ENCODE peak calls at places on chromosomes 7 and 10, in four cellular contexts. One of them, this sample, is unnamed.
A peak's percentile ranks its signal among the peaks of the same experiment; 100 is the strongest.

GRCh38 chr7:148337166-148337565 is 253.4 kb upstream of the C7orf33 start:
- DNase-seq in stimulated activated CD4-positive, alpha-beta T cell treated with anti-CD3 and anti-CD28 coated beads, TNF-alpha, amount 100 ng/mL, for 4 hours: no peak
- DNase-seq in heart left ventricle: no peak
- DNase-seq in AG20443: no peak
- DNase-seq in this sample: no peak

GRCh38 chr10:15267496-15267895 is 99.0 kb upstream of the NMT2 start:
- DNase-seq in heart left ventricle: no peak
- DNase-seq in stimulated activated CD4-positive, alpha-beta T cell treated with anti-CD3 and anti-CD28 coated beads, TNF-alpha, amount 100 ng/mL, for 4 hours: no peak
- DNase-seq in AG20443: no peak
- DNase-seq in this sample: no peak

GRCh38 chr10:191703-192518 is 56.7 kb downstream of the ZMYND11 start:
- DNase-seq in heart left ventricle: no peak
- DNase-seq in AG20443: peak; percentile 71
- DNase-seq in stimulated activated CD4-positive, alpha-beta T cell treated with anti-CD3 and anti-CD28 coated beads, TNF-alpha, amount 100 ng/mL, for 4 hours: no peak
- DNase-seq in this sample: no peak

GRCh38 chr7:42167914-42168236 is 69.1 kb downstream of the GLI3 start:
- DNase-seq in AG20443: no peak
- DNase-seq in heart left ventricle: no peak
- DNase-seq in stimulated activated CD4-positive, alpha-beta T cell treated with anti-CD3 and anti-CD28 coated beads, TNF-alpha, amount 100 ng/mL, for 4 hours: no peak
- DNase-seq in this sample: no peak

GRCh38 chr10:62373995-62374861 is at the start of gene ZNF365:
- DNase-seq in heart left ventricle: peak; percentile 34
- DNase-seq in stimulated activated CD4-positive, alpha-beta T cell treated with anti-CD3 and anti-CD28 coated beads, TNF-alpha, amount 100 ng/mL, for 4 hours: no peak
- DNase-seq in AG20443: peak; percentile 66
- DNase-seq in this sample: peak; percentile 35

GRCh38 chr7:40541336-40541735 is 406.5 kb downstream of the SUGCT start:
- DNase-seq in stimulated activated CD4-positive, alpha-beta T cell treated with anti-CD3 and anti-CD28 coated beads, TNF-alpha, amount 100 ng/mL, for 4 hours: no peak
- DNase-seq in heart left ventricle: no peak
- DNase-seq in AG20443: peak; percentile 40
- DNase-seq in this sample: no peak

GRCh38 chr7:122748195-122748594 is 45.5 kb upstream of the RNF148 start:
- DNase-seq in heart left ventricle: no peak
- DNase-seq in AG20443: no peak
- DNase-seq in stimulated activated CD4-positive, alpha-beta T cell treated with anti-CD3 and anti-CD28 coated beads, TNF-alpha, amount 100 ng/mL, for 4 hours: no peak
- DNase-seq in this sample: no peak

GRCh38 chr7:131110294-131111080 is 217.2 kb upstream of the MKLN1 start:
- DNase-seq in stimulated activated CD4-positive, alpha-beta T cell treated with anti-CD3 and anti-CD28 coated beads, TNF-alpha, amount 100 ng/mL, for 4 hours: no peak
- DNase-seq in AG20443: peak; percentile 49
- DNase-seq in heart left ventricle: peak; percentile 39
- DNase-seq in this sample: no peak

GRCh38 chr7:103637080-103637479 is 191.1 kb upstream of the SLC26A5 start:
- DNase-seq in stimulated activated CD4-positive, alpha-beta T cell treated with anti-CD3 and anti-CD28 coated beads, TNF-alpha, amount 100 ng/mL, for 4 hours: no peak
- DNase-seq in AG20443: peak; percentile 48
- DNase-seq in heart left ventricle: no peak
- DNase-seq in this sample: no peak

GRCh38 chr10:21724695-21725371 is 190.8 kb downstream of the MLLT10 start:
- DNase-seq in heart left ventricle: peak; percentile 94
- DNase-seq in AG20443: peak; percentile 87
- DNase-seq in stimulated activated CD4-positive, alpha-beta T cell treated with anti-CD3 and anti-CD28 coated beads, TNF-alpha, amount 100 ng/mL, for 4 hours: no peak
- DNase-seq in this sample: no peak

GRCh38 chr7:135979674-135980660 is 2.8 kb upstream of the MTPN start:
- DNase-seq in AG20443: no peak
- DNase-seq in heart left ventricle: no peak
- DNase-seq in stimulated activated CD4-positive, alpha-beta T cell treated with anti-CD3 and anti-CD28 coated beads, TNF-alpha, amount 100 ng/mL, for 4 hours: no peak
- DNase-seq in this sample: no peak

GRCh38 chr10:77866598-77866997 is 60.0 kb downstream of the DLG5 start:
- DNase-seq in heart left ventricle: no peak
- DNase-seq in stimulated activated CD4-positive, alpha-beta T cell treated with anti-CD3 and anti-CD28 coated beads, TNF-alpha, amount 100 ng/mL, for 4 hours: no peak
- DNase-seq in AG20443: no peak
- DNase-seq in this sample: no peak

GRCh38 chr7:77794000-77794399 is 4.2 kb downstream of the TMEM60 start:
- DNase-seq in AG20443: no peak
- DNase-seq in heart left ventricle: no peak
- DNase-seq in stimulated activated CD4-positive, alpha-beta T cell treated with anti-CD3 and anti-CD28 coated beads, TNF-alpha, amount 100 ng/mL, for 4 hours: no peak
- DNase-seq in this sample: no peak

GRCh38 chr10:30435068-30435422 is 1.1 kb downstream of the MAP3K8 start:
- DNase-seq in stimulated activated CD4-positive, alpha-beta T cell treated with anti-CD3 and anti-CD28 coated beads, TNF-alpha, amount 100 ng/mL, for 4 hours: no peak
- DNase-seq in heart left ventricle: peak; percentile 51
- DNase-seq in AG20443: peak; percentile 25
- DNase-seq in this sample: no peak

GRCh38 chr10:74047871-74048270 is 50.0 kb downstream of the VCL start:
- DNase-seq in AG20443: peak; percentile 38
- DNase-seq in stimulated activated CD4-positive, alpha-beta T cell treated with anti-CD3 and anti-CD28 coated beads, TNF-alpha, amount 100 ng/mL, for 4 hours: no peak
- DNase-seq in heart left ventricle: no peak
- DNase-seq in this sample: no peak

GRCh38 chr7:23058412-23059096 is 44.6 kb upstream of the HYCC1 start:
- DNase-seq in stimulated activated CD4-positive, alpha-beta T cell treated with anti-CD3 and anti-CD28 coated beads, TNF-alpha, amount 100 ng/mL, for 4 hours: no peak
- DNase-seq in heart left ventricle: no peak
- DNase-seq in AG20443: peak; percentile 54
- DNase-seq in this sample: no peak

GRCh38 chr10:48684792-48685651 is at the start of gene WDFY4:
- DNase-seq in heart left ventricle: peak; percentile 55
- DNase-seq in AG20443: no peak
- DNase-seq in stimulated activated CD4-positive, alpha-beta T cell treated with anti-CD3 and anti-CD28 coated beads, TNF-alpha, amount 100 ng/mL, for 4 hours: no peak
- DNase-seq in this sample: peak; percentile 68